ENCODE peak calls at places on chromosomes 4 and X, in eight cellular contexts. E, J, M, K, U, H, B and R are unnamed samples.

GRCh38 chrX:123339201-123339905 is 155.3 kb downstream of the GRIA3 start:
- DNase-seq in E (no peak), J (no peak), M (peak), K (no peak), U (no peak), H (no peak), B (no peak), R (no peak)

GRCh38 chr4:187744911-187745310 is 250.7 kb upstream of the ZFP42 start:
- DNase-seq in E (no peak), J (no peak), M (no peak), K (no peak), U (no peak), H (no peak), B (no peak), R (no peak)

GRCh38 chr4:141851246-141851891 is 215.0 kb downstream of the IL15 start:
- DNase-seq in E (no peak), J (no peak), M (no peak), K (no peak), U (no peak), H (no peak), B (no peak), R (no peak)

GRCh38 chr4:15065516-15065915 is 63.2 kb downstream of the CPEB2 start:
- DNase-seq in E (no peak), J (no peak), M (no peak), K (no peak), U (no peak), H (no peak), B (no peak), R (no peak)

GRCh38 chrX:139739138-139739537 is 31.2 kb upstream of the MCF2 start:
- DNase-seq in E (no peak), J (no peak), M (no peak), K (no peak), U (no peak), H (no peak), B (peak), R (no peak)

GRCh38 chrX:105461013-105461412 is 240.5 kb upstream of the TEX13A start:
- DNase-seq in E (no peak), J (no peak), M (no peak), K (no peak), U (no peak), H (no peak), B (no peak), R (no peak)

GRCh38 chr4:3870567-3870962 is 104.4 kb downstream of the ADRA2C start:
- DNase-seq in E (no peak), J (no peak), M (no peak), K (no peak), U (no peak), H (no peak), B (no peak), R (peak)

GRCh38 chr4:84691170-84691691 is 108.3 kb downstream of the CDS1 start:
- DNase-seq in E (no peak), J (no peak), M (peak), K (no peak), U (no peak), H (peak), B (peak), R (no peak)

GRCh38 chr4:15672096-15672495 is 9.5 kb upstream of the FAM200B start:
- DNase-seq in E (no peak), J (no peak), M (no peak), K (no peak), U (no peak), H (no peak), B (no peak), R (no peak)

GRCh38 chrX:42680651-42681050 is 97.3 kb downstream of the PPP1R2C start:
- DNase-seq in E (no peak), J (no peak), M (no peak), K (no peak), U (no peak), H (no peak), B (peak), R (no peak)

GRCh38 chrX:74104356-74105065 is 199.5 kb upstream of the ZCCHC13 start:
- DNase-seq in E (no peak), J (no peak), M (no peak), K (no peak), U (no peak), H (no peak), B (no peak), R (no peak)

GRCh38 chr4:3287972-3288570 is 4.8 kb upstream of the RGS12 start:
- DNase-seq in E (no peak), J (no peak), M (no peak), K (peak), U (peak), H (no peak), B (no peak), R (no peak)

GRCh38 chr4:144709793-144710525 is 64.0 kb downstream of the HHIP start:
- DNase-seq in E (no peak), J (no peak), M (peak), K (no peak), U (no peak), H (no peak), B (peak), R (no peak)

GRCh38 chr4:166197166-166197565 is 324.1 kb downstream of the TLL1 start:
- DNase-seq in E (no peak), J (no peak), M (no peak), K (no peak), U (no peak), H (no peak), B (no peak), R (no peak)

GRCh38 chr4:166198921-166199320 is 325.9 kb downstream of the TLL1 start:
- DNase-seq in E (no peak), J (no peak), M (no peak), K (no peak), U (no peak), H (no peak), B (no peak), R (no peak)

GRCh38 chr4:166198041-166198440 is 325.0 kb downstream of the TLL1 start:
- DNase-seq in E (no peak), J (no peak), M (peak), K (no peak), U (no peak), H (no peak), B (no peak), R (no peak)

GRCh38 chr4:166195101-166195500 is 322.1 kb downstream of the TLL1 start:
- DNase-seq in E (no peak), J (no peak), M (no peak), K (no peak), U (no peak), H (no peak), B (no peak), R (no peak)

DNA sequence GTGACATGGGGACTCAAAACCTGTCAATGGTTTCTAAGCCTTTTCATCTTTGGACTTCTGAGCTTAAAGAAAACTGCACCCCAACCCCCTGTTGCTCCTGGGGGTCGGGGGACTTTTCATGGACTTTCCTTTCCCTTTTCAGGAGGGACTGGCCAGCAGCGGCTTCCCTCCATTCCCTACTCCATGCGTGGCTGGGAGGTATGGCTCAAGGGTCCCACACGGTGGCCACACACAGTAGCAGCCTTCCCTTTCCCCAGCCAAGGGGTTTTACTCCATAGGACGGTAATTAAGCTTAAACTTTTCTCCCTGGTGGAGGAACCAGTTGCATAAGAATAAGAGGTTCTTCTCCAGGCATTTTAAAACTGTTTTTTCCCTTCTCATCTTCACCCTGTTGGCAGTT is 325.5 kb downstream of the TLL1 start:
- DNase-seq in E (no peak), J (no peak), M (no peak), K (no peak), U (no peak), H (no peak), B (no peak), R (no peak)
- H3K4me3 ChIP-seq in E (no peak), J (no peak), M (no peak), K (no peak), U (no peak), H (no peak), B (no peak), R (no peak)

GRCh38 chr4:19382993-19383392 is 868.7 kb upstream of the SLIT2 start:
- DNase-seq in E (no peak), J (no peak), M (no peak), K (no peak), U (no peak), H (no peak), B (no peak), R (no peak)

GRCh38 chr4:19381068-19381467 is 870.6 kb upstream of the SLIT2 start:
- DNase-seq in E (no peak), J (no peak), M (no peak), K (no peak), U (no peak), H (no peak), B (no peak), R (no peak)

GRCh38 chr4:19380600-19380999 is 871.1 kb upstream of the SLIT2 start:
- DNase-seq in E (no peak), J (no peak), M (no peak), K (no peak), U (no peak), H (no peak), B (no peak), R (no peak)

GRCh38 chr4:19375931-19376330 is 875.8 kb upstream of the SLIT2 start:
- DNase-seq in E (no peak), J (no peak), M (no peak), K (no peak), U (no peak), H (no peak), B (no peak), R (no peak)

GRCh38 chr4:19379318-19379717 is 872.4 kb upstream of the SLIT2 start:
- DNase-seq in E (no peak), J (no peak), M (no peak), K (no peak), U (no peak), H (no peak), B (no peak), R (no peak)
- H3K27ac ChIP-seq in E (no peak), J (no peak), M (no peak), K (no peak), U (no peak), H (no peak), B (no peak), R (no peak)

GRCh38 chr4:169791527-169792156 is 33.9 kb upstream of the HPF1 start:
- DNase-seq in E (peak), J (peak), M (peak), K (no peak), U (no peak), H (peak), B (peak), R (no peak)
- TF ChIP-seq POLR2A in E (no peak), J (no peak), M (no peak), K (no peak), U (no peak), H (no peak), B (no peak), R (no peak)

GRCh38 chrX:134239016-134239415 is 2.0 kb downstream of the CCDC160 start:
- DNase-seq in E (no peak), J (no peak), M (no peak), K (no peak), U (no peak), H (no peak), B (no peak), R (no peak)

GRCh38 chrX:134237363-134237702 is 351 bp downstream of the CCDC160 start:
- DNase-seq in E (no peak), J (no peak), M (no peak), K (no peak), U (no peak), H (no peak), B (no peak), R (no peak)

GRCh38 chrX:134235236-134235635 is 1.7 kb upstream of the CCDC160 start:
- DNase-seq in E (no peak), J (no peak), M (no peak), K (no peak), U (no peak), H (no peak), B (no peak), R (no peak)

GRCh38 chrX:134240209-134240608 is 3.2 kb downstream of the CCDC160 start:
- DNase-seq in E (no peak), J (no peak), M (no peak), K (no peak), U (no peak), H (no peak), B (no peak), R (no peak)

DNA sequence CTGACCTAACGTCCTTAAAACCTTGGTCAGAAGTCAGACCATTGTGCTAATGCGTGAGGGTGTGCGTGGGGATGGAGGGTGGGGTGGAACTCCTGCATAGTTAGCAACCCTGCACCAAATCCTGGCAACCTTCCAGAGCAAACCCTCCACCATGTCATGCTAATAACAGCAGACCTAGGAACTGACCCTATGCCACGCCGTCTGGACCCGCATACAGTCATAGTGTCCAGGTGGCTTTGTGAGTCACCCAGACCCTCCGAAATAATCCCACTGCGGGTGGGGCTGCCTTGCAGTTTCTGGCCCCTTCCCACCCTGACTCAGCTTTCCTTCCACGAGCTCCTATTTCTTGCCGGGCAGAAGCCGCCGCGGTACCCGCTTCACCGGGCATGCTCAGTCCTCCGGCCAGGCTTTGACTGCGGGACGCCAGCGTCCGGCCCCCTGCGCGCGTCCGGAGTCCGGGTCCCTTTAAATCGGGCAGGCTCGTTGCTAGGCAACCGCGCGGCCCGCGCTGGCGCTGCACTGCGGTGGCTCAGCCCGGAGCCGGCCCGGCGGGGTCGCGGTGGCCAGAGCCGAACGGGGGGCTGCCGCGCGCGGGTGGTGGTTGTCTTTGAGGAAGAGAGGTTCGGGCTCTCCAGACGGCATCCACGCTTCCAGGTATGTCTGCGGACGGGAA is at the start of gene CCDC160:
- DNase-seq in E (peak), J (peak), M (peak), K (peak), U (peak), H (no peak), B (peak), R (peak)
- H3K4me3 ChIP-seq in E (peak), J (peak), M (peak), K (peak), U (peak), H (no peak), B (no peak), R (peak)

GRCh38 chrX:112819013-112819635 is 21.5 kb downstream of the AMOT start:
- DNase-seq in E (no peak), J (no peak), M (no peak), K (no peak), U (no peak), H (no peak), B (no peak), R (no peak)
- H3K27ac ChIP-seq in E (no peak), J (no peak), M (no peak), K (no peak), U (peak), H (no peak), B (no peak), R (peak)

DNA sequence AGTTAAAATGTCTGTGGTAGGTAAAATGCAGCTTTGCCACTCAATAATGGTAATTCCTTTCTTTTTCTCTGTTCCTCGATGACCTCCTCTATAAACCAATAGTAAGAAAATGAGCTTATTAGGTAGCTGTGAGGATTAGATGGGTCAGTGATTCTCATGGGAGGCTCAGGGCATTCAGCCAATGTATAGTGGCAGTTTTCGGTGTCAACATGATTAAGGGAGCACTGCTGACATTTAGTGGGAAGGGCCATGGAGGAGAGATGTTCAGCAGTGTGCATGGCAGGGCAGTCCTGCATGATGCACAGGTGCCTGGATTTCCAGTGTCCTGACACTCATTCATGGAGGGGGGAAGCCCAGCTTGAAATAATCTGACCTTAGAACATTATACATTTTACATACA is 232.8 kb downstream of the PDGFC start:
- DNase-seq in E (no peak), J (no peak), M (no peak), K (no peak), U (no peak), H (no peak), B (no peak), R (no peak)
- TF ChIP-seq POLR2A in E (no peak), J (no peak), M (no peak), K (no peak), U (no peak), H (no peak), B (no peak), R (no peak)

GRCh38 chr4:183798921-183799307 is 106.2 kb upstream of the STOX2 start:
- DNase-seq in E (no peak), J (peak), M (no peak), K (no peak), U (no peak), H (no peak), B (no peak), R (no peak)
- H3K4me3 ChIP-seq in E (peak), J (peak), M (no peak), K (no peak), U (peak), H (no peak), B (no peak), R (no peak)